ENCODE peak calls at places on chromosomes 7 and 10, in ten cellular contexts. G, J, L, N, Y, B, S, Q, F and D are unnamed samples.

GRCh38 chr10:69814251-69814650 is 12.5 kb downstream of the COL13A1 start:
- DNase-seq in F (no peak), B (no peak), Q (no peak), L (no peak), S (no peak), G (no peak), Y (no peak), N (no peak), J (no peak), D (no peak)

GRCh38 chr10:136465-136762 is 1.2 kb downstream of the ZMYND11 start:
- DNase-seq in Y (no peak), L (no peak), F (no peak), Q (no peak), G (no peak), S (no peak), J (no peak), B (no peak), N (no peak), D (no peak)

GRCh38 chr7:141593134-141593533 is 41.9 kb downstream of the AGK start:
- DNase-seq in Y (no peak), S (peak; percentile 8), F (no peak), B (no peak), G (no peak), L (peak; percentile 31), J (peak; percentile 91), Q (no peak), N (no peak), D (no peak)

GRCh38 chr10:70584366-70584765 is 18.2 kb downstream of the PRF1 start:
- DNase-seq in Y (peak; percentile 49), B (no peak), J (no peak), N (no peak), Q (no peak), F (no peak), S (no peak), L (no peak), G (no peak), D (no peak)

GRCh38 chr7:27737591-27737990 is 2.4 kb upstream of the TAX1BP1 start:
- DNase-seq in L (no peak), J (no peak), F (no peak), G (no peak), Q (no peak), S (no peak), N (no peak), B (no peak), Y (no peak), D (no peak)

GRCh38 chr10:30747633-30748032 is 118.1 kb upstream of the LYZL2 start:
- DNase-seq in J (peak; percentile 66), B (no peak), G (no peak), L (peak; percentile 41), N (no peak), Y (peak; percentile 49), Q (no peak), F (peak; percentile 55), S (no peak), D (no peak)

GRCh38 chr10:124469956-124470484 is 8.4 kb downstream of the LHPP start:
- DNase-seq in Q (no peak), J (no peak), S (no peak), N (no peak), Y (peak; percentile 72), B (no peak), F (no peak), L (no peak), G (no peak), D (no peak)

GRCh38 chr10:97407211-97407951 is 6.2 kb upstream of the RRP12 start:
- DNase-seq in B (no peak), G (peak; percentile 39), Q (peak; percentile 61), Y (no peak), J (peak; percentile 82), L (peak; percentile 82), S (peak; percentile 19), F (peak; percentile 85), N (peak; percentile 88), D (peak; percentile 42)

GRCh38 chr7:115672024-115672423 is 358.5 kb downstream of the TFEC start:
- DNase-seq in J (peak; percentile 45), Q (no peak), Y (no peak), N (no peak), B (no peak), F (no peak), S (no peak), G (no peak), L (no peak), D (no peak)

GRCh38 chr7:112630565-112630964 is 149.8 kb downstream of the LSMEM1 start:
- DNase-seq in Q (no peak), L (no peak), F (no peak), J (peak; percentile 54), N (no peak), B (no peak), G (no peak), Y (no peak), S (no peak), D (no peak)

GRCh38 chr7:95411036-95411435 is 14.9 kb upstream of the PON3 start:
- DNase-seq in L (no peak), Y (no peak), Q (no peak), J (peak; percentile 33), S (no peak), F (no peak), B (no peak), G (no peak), N (peak; percentile 41), D (no peak)

GRCh38 chr7:112176241-112176640 is 30.0 kb downstream of the DOCK4 start:
- DNase-seq in S (no peak), Q (no peak), Y (no peak), F (no peak), B (no peak), L (no peak), J (no peak), G (no peak), N (no peak), D (no peak)

GRCh38 chr10:131049051-131049450 is 262.5 kb downstream of the TCERG1L start:
- DNase-seq in J (no peak), N (no peak), Y (no peak), F (no peak), G (no peak), Q (no peak), S (no peak), B (no peak), L (no peak), D (no peak)

GRCh38 chr7:128099204-128099671 is 68.0 kb upstream of the LRRC4 start:
- DNase-seq in G (no peak), N (no peak), S (no peak), F (no peak), Q (no peak), J (peak; percentile 57), L (no peak), Y (no peak), B (no peak), D (peak; percentile 3)

GRCh38 chr10:68001000-68001399 is 74.1 kb downstream of the HERC4 start:
- DNase-seq in J (no peak), Q (no peak), S (no peak), B (no peak), Y (no peak), N (no peak), F (no peak), G (no peak), L (no peak), D (no peak)

GRCh38 chr10:33052915-33053810 is 95.1 kb upstream of the ITGB1 start:
- DNase-seq in L (no peak), G (no peak), S (no peak), N (no peak), J (no peak), Q (no peak), F (no peak), Y (no peak), B (no peak), D (no peak)

GRCh38 chr10:131212763-131213325 is 98.7 kb downstream of the TCERG1L start:
- DNase-seq in G (no peak), S (no peak), Q (no peak), F (no peak), J (no peak), Y (peak; percentile 32), L (no peak), B (no peak), N (no peak), D (no peak)

GRCh38 chr10:14086596-14086995 is 244.1 kb downstream of the FRMD4A start:
- DNase-seq in Y (no peak), Q (no peak), G (no peak), L (peak; percentile 26), B (no peak), J (peak; percentile 37), F (no peak), S (no peak), N (no peak), D (no peak)

GRCh38 chr10:130212736-130213135 is 76.5 kb downstream of the GLRX3 start:
- DNase-seq in Q (no peak), F (no peak), J (no peak), Y (peak; percentile 21), N (no peak), S (no peak), L (no peak), G (no peak), B (no peak), D (no peak)

GRCh38 chr10:124480860-124481259 is 19.2 kb downstream of the LHPP start:
- DNase-seq in F (no peak), N (no peak), S (no peak), B (no peak), G (no peak), L (no peak), J (no peak), Q (no peak), Y (peak; percentile 16), D (no peak)

GRCh38 chr10:50385610-50386009 is 134.3 kb upstream of the ASAH2 start:
- DNase-seq in G (no peak), F (no peak), N (no peak), S (no peak), J (peak; percentile 49), Y (peak; percentile 81), L (no peak), B (no peak), Q (no peak), D (no peak)

GRCh38 chr10:18082381-18082780 is 57.8 kb upstream of the CACNB2 start:
- DNase-seq in N (no peak), B (no peak), J (no peak), S (no peak), G (no peak), L (no peak), Q (no peak), Y (no peak), F (no peak), D (no peak)